ENCODE peak calls at places on chromosomes 11 and 22, in four cellular contexts. W is HepG2, Y is GM12878, O is K562. G is an unnamed sample.

GRCh38 chr11:71251761-71252433 is 480 bp downstream of the SHANK2 start:
- DNase-seq in W (no peak), Y (no peak), O (no peak), G (peak)

GRCh38 chr11:68345776-68346728 is 33.7 kb downstream of the LRP5 start:
- DNase-seq in W (no peak), Y (no peak), O (no peak), G (no peak)

GRCh38 chr11:106624377-106624776 is 393.9 kb downstream of the GUCY1A2 start:
- DNase-seq in W (no peak), Y (no peak), O (no peak), G (no peak)

GRCh38 chr11:127345819-127346459 is 345.4 kb upstream of the KIRREL3 start:
- DNase-seq in W (peak), Y (no peak), O (peak), G (peak)

GRCh38 chr11:67639438-67639859 is at the start of gene TBX10:
- DNase-seq in W (no peak), Y (no peak), O (no peak), G (no peak)

GRCh38 chr22:41140365-41140957 is 48.1 kb downstream of the EP300 start:
- DNase-seq in W (no peak), Y (no peak), O (no peak), G (no peak)

GRCh38 chr11:44286268-44286880 is 23.6 kb downstream of the ALX4 start:
- DNase-seq in W (peak), Y (peak), O (peak), G (peak)

GRCh38 chr11:115194798-115195101 is 309.5 kb downstream of the CADM1 start:
- DNase-seq in W (no peak), Y (peak), O (no peak), G (no peak)

GRCh38 chr11:112292785-112293407 is 32.2 kb upstream of the PLET1 start:
- DNase-seq in W (no peak), Y (no peak), O (no peak), G (no peak)

GRCh38 chr11:101487775-101488174 is 96.0 kb downstream of the TRPC6 start:
- DNase-seq in W (no peak), Y (no peak), O (no peak), G (no peak)

GRCh38 chr11:10498022-10498400 is 42.9 kb downstream of the AMPD3 start:
- DNase-seq in W (no peak), Y (no peak), O (no peak), G (no peak)

GRCh38 chr11:66279092-66279797 is 1.3 kb downstream of the CNIH2 start:
- DNase-seq in W (no peak), Y (no peak), O (no peak), G (peak)

GRCh38 chr11:66280428-66280827 is 2.5 kb downstream of the CNIH2 start:
- DNase-seq in W (no peak), Y (no peak), O (no peak), G (no peak)

GRCh38 chr11:66282468-66283455 is 4.8 kb downstream of the CNIH2 start:
- DNase-seq in W (peak), Y (peak), O (peak), G (peak)

GRCh38 chr11:66281776-66282467 is 3.9 kb downstream of the CNIH2 start:
- DNase-seq in W (no peak), Y (no peak), O (no peak), G (no peak)

DNA sequence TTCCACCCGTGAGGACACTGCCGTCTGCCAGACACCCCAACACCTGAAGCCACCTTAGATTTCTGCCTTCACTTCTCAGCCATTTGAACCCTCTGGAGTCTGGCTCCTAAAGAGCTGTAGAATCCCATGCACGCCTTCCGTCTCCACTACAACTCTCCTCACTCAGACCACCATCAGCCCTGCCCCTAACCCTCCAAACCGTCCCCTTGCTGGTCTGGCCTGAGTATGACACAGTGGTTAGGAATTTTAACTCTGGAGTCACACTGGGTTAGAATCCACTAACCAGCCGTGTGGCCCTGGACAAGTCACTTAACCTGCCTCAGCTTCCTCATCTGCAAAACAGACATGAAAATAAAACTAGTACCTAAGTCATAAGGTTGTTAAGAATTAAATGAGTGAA is 3.0 kb downstream of the CNIH2 start:
- DNase-seq in W (no peak), Y (no peak), O (no peak), G (no peak)
- TF ChIP-seq TCF7 in W (no peak), Y (no peak), O (no peak), G (no peak)

GRCh38 chr11:12148882-12149281 is 38.5 kb downstream of the MICAL2 start:
- DNase-seq in W (peak), Y (no peak), O (peak), G (no peak)

GRCh38 chr11:12148466-12148865 is 38.1 kb downstream of the MICAL2 start:
- DNase-seq in W (no peak), Y (no peak), O (no peak), G (no peak)

GRCh38 chr11:12149672-12150225 is 39.4 kb downstream of the MICAL2 start:
- DNase-seq in W (no peak), Y (no peak), O (peak), G (no peak)

GRCh38 chr11:12147827-12148226 is 37.4 kb downstream of the MICAL2 start:
- DNase-seq in W (no peak), Y (no peak), O (no peak), G (no peak)

DNA sequence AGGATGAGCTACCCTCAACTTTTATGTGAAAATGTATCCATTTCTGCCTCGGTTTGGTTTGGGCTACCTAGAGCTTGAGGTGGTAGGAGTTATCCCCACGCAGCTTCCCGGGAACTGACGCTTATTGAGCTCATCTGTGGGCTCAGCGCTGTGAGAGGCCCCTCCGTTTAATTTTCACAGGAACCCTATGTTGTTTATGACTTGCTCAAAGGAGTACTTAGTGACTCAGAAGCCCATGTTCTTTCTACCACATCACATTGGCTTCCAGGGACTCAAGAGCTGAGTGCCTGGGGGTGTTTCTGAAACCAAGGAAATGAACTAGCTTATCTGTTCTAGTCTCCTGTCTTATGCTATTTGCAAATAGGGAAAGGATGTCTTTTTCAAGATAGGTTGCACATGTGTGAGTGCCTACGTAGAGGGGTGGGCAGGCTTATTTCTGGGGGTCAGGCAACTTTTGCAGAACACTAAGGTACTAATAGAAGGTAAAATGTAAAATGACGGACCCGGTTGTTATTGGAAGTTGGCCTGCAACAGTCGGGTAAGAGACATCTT is 40.5 kb downstream of the MICAL2 start:
- DNase-seq in W (no peak), Y (no peak), O (peak), G (no peak)
- TF ChIP-seq TCF7 in W (no peak), Y (no peak), O (no peak), G (no peak)

DNA sequence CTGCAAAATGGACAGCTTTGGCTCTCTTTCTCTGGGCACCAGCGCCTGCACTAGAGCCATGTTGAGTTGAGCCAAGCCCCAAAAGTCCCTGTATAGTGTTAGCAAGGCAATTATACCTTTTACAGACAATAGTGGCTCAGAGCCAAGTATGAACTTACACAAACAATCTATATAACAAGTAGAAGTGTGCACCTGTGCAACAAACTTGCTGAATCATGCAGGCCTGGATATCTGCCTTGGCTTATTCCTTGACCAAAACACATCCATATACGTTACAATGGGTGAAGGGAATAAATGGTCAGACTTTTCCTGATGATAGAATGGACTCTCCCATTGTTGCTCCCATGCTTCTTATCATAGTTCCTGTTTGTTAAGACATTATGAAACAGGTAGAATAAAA is 3.8 kb upstream of the OR52I2 start:
- DNase-seq in W (no peak), Y (no peak), O (no peak), G (no peak)
- TF ChIP-seq TCF7 in W (no peak), Y (no peak), O (no peak), G (no peak)

GRCh38 chr22:35904752-35905151 is 123.9 kb downstream of the RBFOX2 start:
- DNase-seq in W (no peak), Y (no peak), O (no peak), G (no peak)
- TF ChIP-seq TCF7 in W (no peak), Y (no peak), O (no peak), G (no peak)

G was measured in WTC11.